ENCODE peak calls at places on chromosomes 12 and 14, in eight cellular contexts. O is choroid plexus epithelial cell; V is tibial artery; N is esophagus squamous epithelium; R is AG09309; L is CD8-positive, alpha-beta T cell; A is uterus; Y is MM.1S. K is an unnamed sample.

GRCh38 chr12:113133036-113133435 is 2.5 kb downstream of the RASAL1 start:
- DNase-seq in O (no peak), V (no peak), N (no peak), R (no peak), L (no peak), A (no peak), Y (no peak), K (no peak)

GRCh38 chr14:53786045-53786444 is 170.6 kb downstream of the BMP4 start:
- DNase-seq in O (peak; percentile 2), V (no peak), N (no peak), R (no peak), L (no peak), A (no peak), Y (no peak), K (no peak)

GRCh38 chr14:33794791-33795300 is 156.0 kb downstream of the EGLN3 start:
- DNase-seq in O (no peak), V (no peak), N (no peak), R (no peak), L (no peak), A (no peak), Y (no peak), K (no peak)

GRCh38 chr14:106776395-106776983 is 1250.1 kb downstream of the TMEM121 start:
- DNase-seq in O (no peak), V (no peak), N (no peak), R (no peak), L (no peak), A (no peak), Y (peak; percentile 35), K (no peak)

GRCh38 chr12:47165934-47166333 is 86.2 kb upstream of the AMIGO2 start:
- DNase-seq in O (peak; percentile 63), V (no peak), N (no peak), R (no peak), L (no peak), A (peak; percentile 45), Y (no peak), K (no peak)

GRCh38 chr14:47273939-47274338 is 401.5 kb downstream of the MDGA2 start:
- DNase-seq in O (no peak), V (no peak), N (no peak), R (no peak), L (no peak), A (no peak), Y (no peak), K (no peak)

GRCh38 chr14:73712071-73712506 is 2.1 kb downstream of the PNMA1 start:
- DNase-seq in O (no peak), V (no peak), N (no peak), R (no peak), L (no peak), A (no peak), Y (no peak), K (no peak)

GRCh38 chr14:81446279-81447007 is 46.3 kb upstream of the STON2 start:
- DNase-seq in O (no peak), V (no peak), N (no peak), R (no peak), L (no peak), A (no peak), Y (no peak), K (no peak)

GRCh38 chr12:103793512-103794045 is 47.5 kb downstream of the NT5DC3 start:
- DNase-seq in O (no peak), V (no peak), N (no peak), R (no peak), L (no peak), A (no peak), Y (no peak), K (no peak)

GRCh38 chr12:105083041-105083440 is 1.2 kb downstream of the ALDH1L2 start:
- DNase-seq in O (no peak), V (no peak), N (no peak), R (no peak), L (no peak), A (no peak), Y (no peak), K (no peak)

GRCh38 chr12:46555379-46555778 is 182.8 kb upstream of the SLC38A2 start:
- DNase-seq in O (peak; percentile 93), V (no peak), N (no peak), R (peak; percentile 83), L (no peak), A (no peak), Y (peak; percentile 15), K (peak; percentile 73)

GRCh38 chr12:103841690-103842584 is 903 bp upstream of the NT5DC3 start:
- DNase-seq in O (peak; percentile 66), V (peak; percentile 45), N (no peak), R (peak; percentile 74), L (peak; percentile 27), A (peak; percentile 47), Y (peak; percentile 57), K (peak; percentile 92)

GRCh38 chr14:93981316-93981715 is 4.9 kb upstream of the ASB2 start:
- DNase-seq in O (no peak), V (no peak), N (no peak), R (no peak), L (no peak), A (no peak), Y (no peak), K (no peak)

GRCh38 chr12:52061470-52062166 is 8.2 kb upstream of the ATG101 start:
- DNase-seq in O (no peak), V (no peak), N (no peak), R (no peak), L (no peak), A (no peak), Y (no peak), K (no peak)
- TF ChIP-seq CTCF in O (no peak), V (no peak), N (no peak), R (no peak), L (no peak), A (no peak), Y (no peak), K (no peak)

DNA sequence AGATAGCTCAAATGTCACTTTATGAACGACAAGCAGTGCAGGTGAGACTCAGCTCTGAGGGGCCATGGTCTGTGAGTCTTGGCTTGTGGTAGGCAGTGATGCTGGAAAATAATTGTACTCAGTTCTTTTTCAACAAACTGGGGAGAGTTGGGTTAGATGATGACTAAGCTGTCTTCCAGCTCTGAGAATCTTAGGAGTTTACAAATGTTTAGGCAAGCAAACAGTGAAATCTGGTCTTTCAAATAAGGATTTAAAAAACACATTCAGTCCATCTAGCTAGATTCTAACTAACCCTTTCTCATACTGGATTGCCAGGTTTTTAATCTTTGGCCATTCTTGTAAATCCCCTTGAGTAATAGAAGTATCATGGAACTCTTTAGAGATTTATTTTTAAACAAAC is 3.4 kb downstream of the PHC1 start:
- DNase-seq in O (peak; percentile 14), V (no peak), N (no peak), R (no peak), L (no peak), A (no peak), Y (no peak), K (no peak)
- H3K4me3 ChIP-seq in O (no peak overlapping the region), V (no peak overlapping the region), N (no peak overlapping the region), R (no peak overlapping the region), L (no peak overlapping the region), A (no peak overlapping the region), Y (no peak overlapping the region), K (no peak overlapping the region)

DNA sequence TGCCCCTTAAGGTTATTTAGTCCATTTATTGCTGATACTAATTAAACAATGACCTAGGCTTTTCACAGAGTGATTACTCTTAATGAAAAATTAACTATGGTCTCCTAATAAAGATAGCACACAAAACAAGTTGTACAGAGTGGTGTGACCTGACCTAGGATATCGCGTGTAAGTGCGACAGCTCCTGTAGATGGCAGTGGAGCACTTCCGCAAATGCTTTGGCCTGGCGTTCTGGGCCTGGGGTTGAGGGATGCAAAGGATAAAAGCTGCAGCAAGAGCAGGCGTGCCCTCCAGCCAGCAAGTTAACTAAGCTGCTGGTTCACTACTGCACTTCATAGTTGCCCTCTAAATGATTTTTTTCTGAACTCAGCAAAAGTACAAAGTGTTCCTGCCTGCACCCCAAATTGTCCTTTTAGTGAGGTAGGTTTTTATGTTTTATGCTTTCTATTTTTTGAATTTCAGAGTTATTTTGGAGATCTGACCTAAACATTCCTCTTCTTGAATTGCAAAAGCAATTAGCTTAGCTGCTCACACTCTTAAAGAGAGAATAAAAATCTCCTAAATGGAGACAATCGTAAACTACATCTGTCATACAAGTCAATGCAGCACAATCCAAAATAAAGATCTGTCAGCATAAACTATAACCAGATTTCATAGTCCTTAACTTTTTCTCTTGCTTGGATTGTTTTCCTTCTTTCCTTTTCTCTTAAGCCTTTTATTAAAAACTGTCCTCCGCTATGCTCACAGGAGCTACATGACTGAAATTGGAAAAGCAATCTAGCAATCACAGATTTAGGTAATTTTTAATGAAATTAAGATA is 379.6 kb downstream of the LRIG3 start:
- DNase-seq in O (peak; percentile 95), V (peak; percentile 67), N (no peak), R (peak; percentile 71), L (no peak), A (peak; percentile 76), Y (peak; percentile 78), K (peak; percentile 79)
- TF ChIP-seq CTCF in O (peak; percentile 93), V (peak; percentile 90), N (peak; percentile 84), R (peak; percentile 95), L (no peak), A (peak; percentile 53), Y (peak; percentile 91), K (peak; percentile 89)

GRCh38 chr14:76920572-76921175 is 94.5 kb downstream of the LRRC74A start:
- DNase-seq in O (no peak), V (no peak), N (no peak), R (no peak), L (no peak), A (no peak), Y (no peak), K (no peak)

GRCh38 chr14:76918176-76918750 is 92.1 kb downstream of the LRRC74A start:
- DNase-seq in O (peak; percentile 84), V (peak; percentile 87), N (no peak), R (peak; percentile 69), L (no peak), A (peak; percentile 82), Y (no peak), K (peak; percentile 89)

GRCh38 chr14:76918751-76919421 is 92.7 kb downstream of the LRRC74A start:
- DNase-seq in O (peak; percentile 96), V (peak; percentile 96), N (no peak), R (peak; percentile 96), L (no peak), A (peak; percentile 98), Y (no peak), K (peak; percentile 92)

GRCh38 chr14:76919431-76919810 is 93.2 kb downstream of the LRRC74A start:
- DNase-seq in O (no peak), V (no peak), N (no peak), R (no peak), L (no peak), A (no peak), Y (no peak), K (no peak)

GRCh38 chr14:76919811-76920571 is 93.8 kb downstream of the LRRC74A start:
- DNase-seq in O (peak; percentile 86), V (peak; percentile 44), N (no peak), R (no peak), L (peak; percentile 42), A (peak; percentile 49), Y (no peak), K (no peak)
- H3K4me3 ChIP-seq in O (no peak overlapping the region), V (peak overlapping the region; percentile 3), N (no peak overlapping the region), R (no peak overlapping the region), L (no peak overlapping the region), A (no peak overlapping the region), Y (no peak overlapping the region), K (no peak overlapping the region)

GRCh38 chr14:85279407-85279806 is 250.5 kb upstream of the FLRT2 start:
- DNase-seq in O (no peak), V (no peak), N (no peak), R (no peak), L (no peak), A (no peak), Y (no peak), K (no peak)
- TF ChIP-seq CTCF in O (no peak), V (no peak), N (no peak), R (no peak), L (no peak), A (no peak), Y (no peak), K (no peak)

K was measured in astrocyte of the cerebellum.